ENCODE peak calls at places on chromosomes 13 and 19, in eight cellular contexts. One of them, this sample, is unnamed. For H3K36me3 and H3K4me1, the result is how much of the 10 kb centered on the place peaks cover.

GRCh38 chr13:99136427-99136954 is 64.2 kb upstream of the UBAC2 start:
- DNase-seq in lower lobe of right lung: no peak
- DNase-seq in left ventricle myocardium inferior: no peak
- DNase-seq in stomach: no peak
- DNase-seq in ascending aorta: no peak
- DNase-seq in BE2C: no peak
- DNase-seq in transverse colon: no peak
- DNase-seq in left lung: no peak
- DNase-seq in this sample: no peak

GRCh38 chr19:20351244-20351643 is 184.2 kb downstream of the ZNF486 start:
- DNase-seq in lower lobe of right lung: no peak
- DNase-seq in left ventricle myocardium inferior: no peak
- DNase-seq in stomach: no peak
- DNase-seq in ascending aorta: no peak
- DNase-seq in BE2C: no peak
- DNase-seq in transverse colon: no peak
- DNase-seq in left lung: no peak
- DNase-seq in this sample: no peak

GRCh38 chr13:37138169-37138568 is 32.7 kb upstream of the CSNK1A1L start:
- DNase-seq in lower lobe of right lung: no peak
- DNase-seq in left ventricle myocardium inferior: no peak
- DNase-seq in stomach: no peak
- DNase-seq in ascending aorta: no peak
- DNase-seq in BE2C: no peak
- DNase-seq in transverse colon: no peak
- DNase-seq in left lung: no peak
- DNase-seq in this sample: no peak

GRCh38 chr19:9296336-9296735 is 13.3 kb downstream of the ZNF699 start:
- DNase-seq in lower lobe of right lung: no peak
- DNase-seq in left ventricle myocardium inferior: no peak
- DNase-seq in stomach: no peak
- DNase-seq in ascending aorta: no peak
- DNase-seq in BE2C: no peak
- DNase-seq in transverse colon: no peak
- DNase-seq in left lung: no peak
- DNase-seq in this sample: no peak

GRCh38 chr19:54302252-54302651 is 10.7 kb downstream of the LILRA5 start:
- DNase-seq in lower lobe of right lung: no peak
- DNase-seq in left ventricle myocardium inferior: no peak
- DNase-seq in stomach: no peak
- DNase-seq in ascending aorta: no peak
- DNase-seq in BE2C: no peak
- DNase-seq in transverse colon: no peak
- DNase-seq in left lung: no peak
- DNase-seq in this sample: no peak

GRCh38 chr19:20182232-20182785 is 15.3 kb downstream of the ZNF486 start:
- DNase-seq in lower lobe of right lung: no peak
- DNase-seq in left ventricle myocardium inferior: no peak
- DNase-seq in stomach: no peak
- DNase-seq in ascending aorta: no peak
- DNase-seq in BE2C: no peak
- DNase-seq in transverse colon: no peak
- DNase-seq in left lung: no peak
- DNase-seq in this sample: no peak

GRCh38 chr13:79679334-79679733 is 198.4 kb downstream of the NDFIP2 start:
- DNase-seq in lower lobe of right lung: peak
- DNase-seq in left ventricle myocardium inferior: peak
- DNase-seq in stomach: peak
- DNase-seq in ascending aorta: peak
- DNase-seq in BE2C: peak
- DNase-seq in transverse colon: peak
- DNase-seq in left lung: peak
- DNase-seq in this sample: peak

GRCh38 chr13:97562962-97563361 is 129.0 kb downstream of the RAP2A start:
- DNase-seq in lower lobe of right lung: no peak
- DNase-seq in left ventricle myocardium inferior: no peak
- DNase-seq in stomach: no peak
- DNase-seq in ascending aorta: no peak
- DNase-seq in BE2C: no peak
- DNase-seq in transverse colon: no peak
- DNase-seq in left lung: no peak
- DNase-seq in this sample: no peak

GRCh38 chr13:43154083-43154739 is 130.8 kb downstream of the DNAJC15 start:
- DNase-seq in lower lobe of right lung: no peak
- DNase-seq in left ventricle myocardium inferior: no peak
- DNase-seq in stomach: no peak
- DNase-seq in ascending aorta: no peak
- DNase-seq in BE2C: no peak
- DNase-seq in transverse colon: no peak
- DNase-seq in left lung: no peak
- DNase-seq in this sample: no peak

GRCh38 chr19:49744946-49745381 is 18.1 kb downstream of the TSKS start:
- DNase-seq in lower lobe of right lung: no peak
- DNase-seq in left ventricle myocardium inferior: no peak
- DNase-seq in stomach: no peak
- DNase-seq in ascending aorta: no peak
- DNase-seq in BE2C: peak
- DNase-seq in transverse colon: no peak
- DNase-seq in left lung: no peak
- DNase-seq in this sample: no peak

GRCh38 chr13:102400619-102401125 is 1.2 kb downstream of the FGF14 start:
- DNase-seq in lower lobe of right lung: peak
- DNase-seq in left ventricle myocardium inferior: peak
- DNase-seq in stomach: no peak
- DNase-seq in ascending aorta: peak
- DNase-seq in BE2C: peak
- DNase-seq in transverse colon: no peak
- DNase-seq in left lung: no peak
- DNase-seq in this sample: no peak

GRCh38 chr13:44086389-44086788 is 206.7 kb downstream of the LACC1 start:
- DNase-seq in lower lobe of right lung: no peak
- DNase-seq in left ventricle myocardium inferior: no peak
- DNase-seq in stomach: no peak
- DNase-seq in ascending aorta: no peak
- DNase-seq in BE2C: no peak
- DNase-seq in transverse colon: no peak
- DNase-seq in left lung: no peak
- DNase-seq in this sample: no peak

GRCh38 chr19:10797078-10797477 is 38.9 kb downstream of the TMED1 start:
- DNase-seq in lower lobe of right lung: no peak
- DNase-seq in left ventricle myocardium inferior: no peak
- DNase-seq in stomach: no peak
- DNase-seq in ascending aorta: no peak
- DNase-seq in BE2C: no peak
- DNase-seq in transverse colon: no peak
- DNase-seq in left lung: no peak
- DNase-seq in this sample: no peak

GRCh38 chr19:44745386-44745831 is 3.1 kb upstream of the BCL3 start:
- DNase-seq in lower lobe of right lung: no peak
- DNase-seq in left ventricle myocardium inferior: peak
- DNase-seq in stomach: peak
- DNase-seq in ascending aorta: peak
- DNase-seq in BE2C: peak
- DNase-seq in transverse colon: peak
- DNase-seq in left lung: peak
- DNase-seq in this sample: peak

GRCh38 chr13:40149611-40150283 is 494.3 kb downstream of the COG6 start:
- DNase-seq in lower lobe of right lung: no peak
- DNase-seq in left ventricle myocardium inferior: no peak
- DNase-seq in stomach: no peak
- DNase-seq in ascending aorta: peak
- DNase-seq in BE2C: no peak
- DNase-seq in transverse colon: no peak
- DNase-seq in left lung: no peak
- DNase-seq in this sample: peak

GRCh38 chr13:113638173-113638746 is 19.7 kb downstream of the ATP4B start:
- DNase-seq in lower lobe of right lung: no peak
- DNase-seq in left ventricle myocardium inferior: peak
- DNase-seq in stomach: peak
- DNase-seq in ascending aorta: peak
- DNase-seq in BE2C: no peak
- DNase-seq in transverse colon: peak
- DNase-seq in left lung: peak
- DNase-seq in this sample: no peak

GRCh38 chr19:15247107-15248014 is 15.1 kb upstream of the EPHX3 start:
- DNase-seq in lower lobe of right lung: no peak
- DNase-seq in left ventricle myocardium inferior: no peak
- DNase-seq in stomach: no peak
- DNase-seq in ascending aorta: no peak
- DNase-seq in BE2C: no peak
- DNase-seq in transverse colon: no peak
- DNase-seq in left lung: no peak
- DNase-seq in this sample: no peak

GRCh38 chr13:113928701-113929627 is 44.9 kb downstream of the C13orf46 start:
- DNase-seq in lower lobe of right lung: no peak
- DNase-seq in left ventricle myocardium inferior: peak
- DNase-seq in stomach: peak
- DNase-seq in ascending aorta: peak
- DNase-seq in BE2C: no peak
- DNase-seq in transverse colon: peak
- DNase-seq in left lung: peak
- DNase-seq in this sample: no peak

GRCh38 chr13:98717256-98717655 is 35.2 kb downstream of the SLC15A1 start:
- DNase-seq in lower lobe of right lung: no peak
- DNase-seq in left ventricle myocardium inferior: no peak
- DNase-seq in stomach: no peak
- DNase-seq in ascending aorta: no peak
- DNase-seq in BE2C: no peak
- DNase-seq in transverse colon: no peak
- DNase-seq in left lung: no peak
- DNase-seq in this sample: no peak

GRCh38 chr13:96036515-96036914 is 16.7 kb downstream of the UGGT2 start:
- DNase-seq in lower lobe of right lung: no peak
- DNase-seq in left ventricle myocardium inferior: no peak
- DNase-seq in stomach: no peak
- DNase-seq in ascending aorta: no peak
- DNase-seq in BE2C: no peak
- DNase-seq in transverse colon: no peak
- DNase-seq in left lung: no peak
- DNase-seq in this sample: no peak

GRCh38 chr13:110322126-110322827 is 15.2 kb downstream of the COL4A2 start:
- DNase-seq in lower lobe of right lung: no peak
- DNase-seq in left ventricle myocardium inferior: no peak
- DNase-seq in stomach: no peak
- DNase-seq in ascending aorta: peak
- DNase-seq in BE2C: no peak
- DNase-seq in transverse colon: no peak
- DNase-seq in left lung: no peak
- DNase-seq in this sample: no peak

GRCh38 chr13:114102521-114103288 is 29.7 kb downstream of the RASA3 start:
- DNase-seq in lower lobe of right lung: peak
- DNase-seq in left ventricle myocardium inferior: no peak
- DNase-seq in stomach: no peak
- DNase-seq in ascending aorta: no peak
- DNase-seq in BE2C: peak
- DNase-seq in transverse colon: peak
- DNase-seq in left lung: peak
- DNase-seq in this sample: peak

GRCh38 chr13:109301276-109301675 is 485.1 kb downstream of the IRS2 start:
- DNase-seq in lower lobe of right lung: no peak
- DNase-seq in left ventricle myocardium inferior: no peak
- DNase-seq in stomach: no peak
- DNase-seq in ascending aorta: no peak
- DNase-seq in BE2C: no peak
- DNase-seq in transverse colon: no peak
- DNase-seq in left lung: no peak
- DNase-seq in this sample: no peak

GRCh38 chr13:34970961-34971360 is 28.9 kb downstream of the NBEA start:
- DNase-seq in lower lobe of right lung: no peak
- DNase-seq in left ventricle myocardium inferior: no peak
- DNase-seq in stomach: no peak
- DNase-seq in ascending aorta: no peak
- DNase-seq in BE2C: no peak
- DNase-seq in transverse colon: no peak
- DNase-seq in left lung: no peak
- DNase-seq in this sample: no peak
- H3K36me3 ChIP-seq in lower lobe of right lung: under half
- H3K36me3 ChIP-seq in left ventricle myocardium inferior: under half
- H3K36me3 ChIP-seq in stomach: under half
- H3K36me3 ChIP-seq in ascending aorta: under half
- H3K36me3 ChIP-seq in BE2C: under half
- H3K36me3 ChIP-seq in transverse colon: under half
- H3K36me3 ChIP-seq in left lung: under half
- H3K36me3 ChIP-seq in this sample: under half

GRCh38 chr19:6396305-6396704 is 3.3 kb upstream of the GTF2F1 start:
- DNase-seq in lower lobe of right lung: no peak
- DNase-seq in left ventricle myocardium inferior: no peak
- DNase-seq in stomach: no peak
- DNase-seq in ascending aorta: no peak
- DNase-seq in BE2C: no peak
- DNase-seq in transverse colon: no peak
- DNase-seq in left lung: no peak
- DNase-seq in this sample: no peak
- H3K4me1 ChIP-seq in lower lobe of right lung: under half
- H3K4me1 ChIP-seq in left ventricle myocardium inferior: under half
- H3K4me1 ChIP-seq in stomach: under half
- H3K4me1 ChIP-seq in ascending aorta: under half
- H3K4me1 ChIP-seq in BE2C: under half
- H3K4me1 ChIP-seq in transverse colon: under half
- H3K4me1 ChIP-seq in left lung: under half
- H3K4me1 ChIP-seq in this sample: under half

DNA sequence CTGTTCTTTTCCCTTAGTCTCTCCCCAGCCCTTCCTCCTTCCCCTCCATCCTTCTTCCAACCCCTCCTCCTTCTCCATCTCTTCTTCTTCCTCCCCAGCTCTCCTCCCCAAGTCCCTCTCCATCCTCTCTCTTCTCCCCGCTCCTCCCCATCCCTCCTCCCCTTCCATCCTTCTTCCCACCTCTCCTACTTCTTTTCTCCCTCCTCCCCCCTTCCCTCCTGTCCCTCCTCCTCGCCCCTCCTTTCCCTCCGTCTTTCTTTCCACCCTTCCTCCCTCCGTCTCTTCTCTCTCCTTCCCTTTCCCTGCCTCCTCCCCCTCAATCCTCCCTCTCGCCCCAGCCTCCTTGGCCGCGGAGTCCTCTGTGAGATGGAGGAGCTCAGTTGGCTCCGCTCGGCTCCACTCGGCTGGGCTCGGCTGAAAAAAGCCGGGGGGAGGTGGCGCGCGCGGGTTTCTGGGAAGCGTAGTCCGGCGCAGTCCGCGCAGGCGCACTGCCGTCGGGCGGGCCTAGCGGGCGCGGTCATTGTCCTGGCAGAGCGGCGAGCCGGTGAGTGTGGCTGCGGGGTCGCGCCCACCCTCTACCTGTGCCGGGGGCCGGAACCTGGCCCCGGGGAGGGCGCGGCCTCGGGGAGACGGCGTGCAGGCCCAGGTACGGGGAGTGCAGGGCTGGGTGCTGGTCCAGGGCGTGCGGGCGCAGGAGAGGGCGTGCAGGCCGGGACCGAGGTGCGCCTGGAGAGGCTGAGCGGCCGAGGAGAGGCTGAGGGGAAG is at the start of gene ZNF71:
- DNase-seq in lower lobe of right lung: peak
- DNase-seq in left ventricle myocardium inferior: peak
- DNase-seq in stomach: peak
- DNase-seq in ascending aorta: peak
- DNase-seq in BE2C: peak
- DNase-seq in transverse colon: peak
- DNase-seq in left lung: peak
- DNase-seq in this sample: peak
- TF ChIP-seq CTCF in lower lobe of right lung: no peak
- TF ChIP-seq CTCF in left ventricle myocardium inferior: no peak
- TF ChIP-seq CTCF in stomach: no peak
- TF ChIP-seq CTCF in ascending aorta: no peak
- TF ChIP-seq CTCF in BE2C: no peak
- TF ChIP-seq CTCF in transverse colon: no peak
- TF ChIP-seq CTCF in left lung: no peak
- TF ChIP-seq CTCF in this sample: no peak

GRCh38 chr19:33449799-33450198 is 71.8 kb downstream of the PEPD start:
- DNase-seq in lower lobe of right lung: no peak
- DNase-seq in left ventricle myocardium inferior: no peak
- DNase-seq in stomach: no peak
- DNase-seq in ascending aorta: no peak
- DNase-seq in BE2C: no peak
- DNase-seq in transverse colon: no peak
- DNase-seq in left lung: peak
- DNase-seq in this sample: no peak
- H3K36me3 ChIP-seq in lower lobe of right lung: under half
- H3K36me3 ChIP-seq in left ventricle myocardium inferior: under half
- H3K36me3 ChIP-seq in stomach: under half
- H3K36me3 ChIP-seq in ascending aorta: under half
- H3K36me3 ChIP-seq in BE2C: under half
- H3K36me3 ChIP-seq in transverse colon: under half
- H3K36me3 ChIP-seq in left lung: under half
- H3K36me3 ChIP-seq in this sample: under half